ENCODE peak calls at places on chromosomes 11 and 22, in four cellular contexts. G is stomach, E is lung, W is colonic mucosa. N is an unnamed sample. For H3K4me1, the result is how much of the 10 kb centered on the place peaks cover.

GRCh38 chr22:19065929-19066328 is 56.3 kb downstream of the DGCR2 start:
- DNase-seq in G (no peak), E (no peak), W (no peak), N (no peak)

GRCh38 chr22:30201970-30202369 is 44.6 kb downstream of the LIF start:
- DNase-seq in G (peak), W (no peak), E (no peak), N (no peak)

GRCh38 chr11:116073854-116074837 is 569.9 kb upstream of the CADM1 start:
- DNase-seq in G (no peak), E (no peak), W (no peak), N (no peak)

GRCh38 chr11:128420277-128420676 is 167.1 kb downstream of the ETS1 start:
- DNase-seq in G (no peak), W (no peak), E (no peak), N (no peak)

GRCh38 chr11:114399903-114400221 is 449 bp downstream of the C11orf71 start:
- DNase-seq in W (no peak), G (peak), E (no peak), N (peak)

GRCh38 chr11:112265659-112266409 is 5.2 kb upstream of the PLET1 start:
- DNase-seq in W (no peak), G (no peak), E (no peak), N (no peak)

GRCh38 chr11:47234669-47235075 is 13.9 kb downstream of the ACP2 start:
- DNase-seq in E (peak), G (peak), W (no peak), N (no peak)

GRCh38 chr22:21624120-21624879 is 5.5 kb downstream of the YDJC start:
- DNase-seq in E (no peak), W (peak), G (no peak), N (no peak)

GRCh38 chr22:23144432-23144831 is 845 bp upstream of the RAB36 start:
- DNase-seq in W (no peak), E (no peak), G (no peak), N (no peak)

GRCh38 chr22:23142546-23143105 is 836 bp upstream of the RSPH14 start:
- DNase-seq in W (no peak), E (no peak), G (no peak), N (no peak)

GRCh38 chr22:23140385-23140784 is 1.4 kb downstream of the RSPH14 start:
- DNase-seq in W (no peak), G (no peak), E (no peak), N (no peak)

GRCh38 chr22:23144926-23145906 is at the start of gene RAB36:
- DNase-seq in W (peak), E (peak), G (peak), N (peak)

DNA sequence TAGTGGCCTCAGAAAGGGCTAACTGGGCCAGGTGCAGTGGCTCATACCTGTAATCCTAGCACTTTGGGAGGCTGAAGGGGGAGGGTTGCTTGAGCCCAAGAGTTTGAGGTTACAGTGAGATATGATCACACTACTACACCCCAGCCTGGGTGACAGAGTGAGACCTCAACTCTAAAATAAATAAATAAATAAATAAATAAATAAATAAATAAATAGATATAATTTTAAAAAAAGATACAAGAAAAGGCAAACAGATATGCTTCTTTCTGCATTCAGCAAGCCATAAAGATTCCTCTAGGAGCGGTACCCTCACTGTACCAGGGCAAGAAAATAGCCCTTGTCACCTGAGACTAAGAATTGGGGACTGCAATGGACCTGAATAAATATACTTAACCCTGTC is 1.3 kb upstream of the RSPH14 start:
- DNase-seq in G (no peak), E (no peak), W (no peak), N (no peak)
- H3K4me1 ChIP-seq in G (under half), E (under half), W (under half), N (half or more)

GRCh38 chr11:30549565-30549964 is 36.6 kb downstream of the MPPED2 start:
- DNase-seq in W (no peak), E (no peak), G (no peak), N (no peak)
- H3K4me1 ChIP-seq in W (under half), E (under half), G (under half), N (under half)

DNA sequence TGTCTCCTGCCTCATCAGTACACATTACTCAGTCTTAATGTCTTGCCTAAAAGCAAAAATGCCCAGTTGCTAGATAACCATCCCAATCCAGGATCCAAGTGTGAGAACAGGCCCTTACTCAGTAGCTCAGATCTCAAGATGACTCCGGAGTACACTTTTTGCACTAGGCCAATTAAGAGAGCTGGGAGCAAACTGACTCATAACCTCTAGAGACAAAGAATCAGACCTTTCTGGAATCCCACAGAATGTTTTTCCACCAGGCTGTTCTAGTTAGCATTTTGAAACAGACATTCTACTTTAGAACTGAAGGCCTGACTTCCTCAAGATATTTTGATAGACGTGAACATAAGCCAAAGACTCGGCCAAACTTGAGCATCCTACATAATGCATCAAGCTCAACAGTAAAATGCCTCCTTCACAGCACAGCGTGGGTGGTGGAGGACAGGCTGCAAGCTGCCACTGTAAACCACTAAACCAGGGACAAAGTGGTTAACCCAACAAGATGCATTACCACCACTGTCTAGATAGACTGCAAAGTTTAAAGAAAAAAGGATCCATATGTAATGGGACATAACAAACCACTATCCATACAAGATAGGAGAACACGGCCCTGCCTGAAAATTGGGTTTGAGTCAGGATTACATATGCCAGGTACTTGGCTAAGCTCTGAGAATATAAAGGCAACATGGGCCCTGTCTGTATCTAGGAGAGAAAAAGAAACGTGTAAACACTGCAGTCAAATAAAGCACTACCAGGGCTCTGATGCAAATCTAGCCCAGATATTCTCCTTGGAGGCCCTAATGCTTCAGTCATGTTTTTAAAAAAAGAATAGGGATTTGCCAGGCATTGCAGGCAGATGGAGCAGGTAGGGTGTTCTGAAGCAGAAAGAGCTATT is 48.3 kb downstream of the MYH9 start:
- DNase-seq in G (no peak), E (no peak), W (no peak), N (no peak)
- H3K4me1 ChIP-seq in G (half or more), E (under half), W (under half), N (half or more)

GRCh38 chr11:45949992-45950407 is 27.5 kb downstream of the LARGE2 start:
- DNase-seq in G (no peak), W (no peak), E (no peak), N (peak)
- H3K4me1 ChIP-seq in G (under half), W (under half), E (under half), N (under half)

GRCh38 chr11:122750047-122750446 is 88.3 kb upstream of the CRTAM start:
- DNase-seq in G (no peak), E (no peak), W (no peak), N (no peak)
- H3K4me1 ChIP-seq in G (under half), E (under half), W (under half), N (under half)

DNA sequence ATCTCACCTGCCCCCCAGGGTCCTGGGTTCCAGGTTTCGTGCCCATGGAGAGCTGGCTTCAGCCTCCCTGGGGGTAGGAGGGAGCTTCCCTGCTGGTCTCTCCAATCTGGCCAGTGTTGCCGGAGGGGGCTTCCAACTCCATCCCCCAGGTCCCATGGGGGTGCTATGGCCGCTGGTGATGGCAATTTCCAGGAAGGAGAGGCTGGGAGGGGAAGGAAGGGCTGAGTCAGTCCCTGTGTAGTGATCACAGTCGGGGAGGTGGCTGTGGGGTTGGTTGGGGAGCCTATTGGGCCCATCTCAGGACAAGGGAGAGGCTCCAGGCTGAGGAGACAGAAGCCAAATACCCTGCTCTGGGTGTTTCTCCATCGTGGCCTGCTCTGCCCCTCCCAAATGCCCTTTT is 5.7 kb upstream of the CDC42EP2 start:
- DNase-seq in W (no peak), E (no peak), G (no peak), N (no peak)
- H3K4me1 ChIP-seq in W (under half), E (under half), G (half or more), N (under half)